ENCODE peak calls at places on chromosomes 12 and 14, in nine cellular contexts. T is cardiac muscle cell, E is H1, A is upper lobe of left lung, O is foreskin keratinocyte, Y is NT2/D1, M is GM06990, I is HL-60, V is uterus. N is an unnamed sample.

GRCh38 chr12:52251367-52252055 is 18.5 kb downstream of the KRT7 start:
- DNase-seq in T (no peak), E (no peak), A (no peak), O (no peak), Y (no peak), M (no peak), I (no peak), V (no peak), N (no peak)

GRCh38 chr12:122182887-122183587 is at the start of gene LRRC43:
- DNase-seq in T (peak; percentile 45), E (peak; percentile 86), A (peak; percentile 47), O (no peak), Y (no peak), M (peak; percentile 49), I (peak; percentile 50), V (no peak), N (peak; percentile 62)

GRCh38 chr14:33040548-33041140 is 102.0 kb downstream of the NPAS3 start:
- DNase-seq in T (no peak), E (no peak), A (no peak), O (no peak), Y (no peak), M (no peak), I (no peak), V (no peak), N (no peak)

GRCh38 chr14:105138551-105139111 is 29.9 kb downstream of the JAG2 start:
- DNase-seq in T (no peak), E (no peak), A (no peak), O (no peak), Y (no peak), M (no peak), I (no peak), V (no peak), N (no peak)

GRCh38 chr14:101823511-101824120 is 62.1 kb downstream of the PPP2R5C start:
- DNase-seq in T (peak; percentile 17), E (no peak), A (no peak), O (no peak), Y (no peak), M (peak; percentile 72), I (no peak), V (peak; percentile 75), N (no peak)

GRCh38 chr14:77026930-77027537 is 1.5 kb downstream of the IRF2BPL start:
- DNase-seq in T (peak; percentile 72), E (no peak), A (no peak), O (no peak), Y (no peak), M (peak; percentile 58), I (no peak), V (peak; percentile 39), N (peak; percentile 50)

GRCh38 chr12:78062781-78063180 is 232.1 kb downstream of the NAV3 start:
- DNase-seq in T (peak; percentile 83), E (no peak), A (no peak), O (peak; percentile 16), Y (no peak), M (no peak), I (no peak), V (peak; percentile 28), N (peak; percentile 43)

GRCh38 chr14:35306114-35306513 is 13.9 kb downstream of the PSMA6 start:
- DNase-seq in T (no peak), E (no peak), A (no peak), O (peak; percentile 78), Y (no peak), M (no peak), I (no peak), V (no peak), N (no peak)

GRCh38 chr12:93347054-93347786 is 30.5 kb upstream of the NUDT4 start:
- DNase-seq in T (no peak), E (no peak), A (no peak), O (no peak), Y (no peak), M (no peak), I (no peak), V (no peak), N (no peak)

GRCh38 chr14:102055181-102055901 is 31.5 kb downstream of the HSP90AA1 start:
- DNase-seq in T (peak; percentile 86), E (peak; percentile 61), A (no peak), O (peak; percentile 78), Y (no peak), M (no peak), I (no peak), V (no peak), N (no peak)

GRCh38 chr12:69102856-69103255 is 136.5 kb upstream of the CPSF6 start:
- DNase-seq in T (no peak), E (no peak), A (peak; percentile 46), O (no peak), Y (no peak), M (no peak), I (peak; percentile 85), V (no peak), N (no peak)

GRCh38 chr14:52876311-52876710 is 74.5 kb downstream of the FERMT2 start:
- DNase-seq in T (peak; percentile 70), E (no peak), A (no peak), O (no peak), Y (no peak), M (no peak), I (no peak), V (no peak), N (no peak)

GRCh38 chr12:13435535-13435934 is 239.0 kb downstream of the EMP1 start:
- DNase-seq in T (no peak), E (no peak), A (no peak), O (no peak), Y (peak; percentile 99), M (no peak), I (no peak), V (no peak), N (no peak)

GRCh38 chr14:55851301-55851700 is 266.9 kb upstream of the PELI2 start:
- DNase-seq in T (no peak), E (no peak), A (no peak), O (no peak), Y (no peak), M (no peak), I (no peak), V (no peak), N (no peak)

GRCh38 chr12:90327783-90328743 is 619.4 kb upstream of the ATP2B1 start:
- DNase-seq in T (no peak), E (no peak), A (no peak), O (no peak), Y (no peak), M (no peak), I (no peak), V (no peak), N (no peak)

GRCh38 chr12:3218150-3218845 is 141.1 kb downstream of the TSPAN9 start:
- DNase-seq in T (peak; percentile 89), E (no peak), A (peak; percentile 41), O (peak; percentile 63), Y (no peak), M (no peak), I (no peak), V (peak; percentile 93), N (peak; percentile 86)

GRCh38 chr14:33163109-33163508 is 224.4 kb downstream of the NPAS3 start:
- DNase-seq in T (no peak), E (no peak), A (no peak), O (no peak), Y (no peak), M (no peak), I (no peak), V (no peak), N (no peak)

GRCh38 chr14:55448146-55448614 is 7.8 kb upstream of the TBPL2 start:
- DNase-seq in T (peak; percentile 85), E (no peak), A (no peak), O (peak; percentile 99), Y (no peak), M (no peak), I (no peak), V (peak; percentile 43), N (no peak)

DNA sequence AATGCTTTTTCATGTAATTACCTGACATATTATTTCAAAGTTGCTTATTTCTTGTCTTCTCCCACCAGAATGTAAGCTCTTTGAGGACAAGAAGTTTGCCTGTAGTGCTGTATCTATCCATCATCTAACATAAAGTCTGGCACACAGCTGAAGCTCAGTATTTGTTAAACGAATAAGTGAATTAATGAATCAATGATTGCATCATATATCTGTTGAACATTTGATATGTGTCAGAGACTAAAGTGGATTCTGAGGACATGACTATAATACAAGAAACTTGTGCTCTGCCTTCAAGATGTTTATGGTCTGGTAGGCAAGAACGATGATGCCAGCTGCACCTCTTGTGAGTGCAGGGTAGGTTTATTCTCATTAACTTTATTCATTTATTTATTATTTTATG is 115.4 kb upstream of the SCAF11 start:
- DNase-seq in T (no peak), E (no peak), A (no peak), O (no peak), Y (no peak), M (no peak), I (no peak), V (no peak), N (no peak)
- H3K27me3 ChIP-seq in T (no peaks in the 10 kb centered on the region), E (no peaks in the 10 kb centered on the region), A (no peaks in the 10 kb centered on the region), O (no peaks in the 10 kb centered on the region), Y (no peaks in the 10 kb centered on the region), M (no peaks in the 10 kb centered on the region), I (no peaks in the 10 kb centered on the region), V (no peaks in the 10 kb centered on the region), N (no peaks in the 10 kb centered on the region)

DNA sequence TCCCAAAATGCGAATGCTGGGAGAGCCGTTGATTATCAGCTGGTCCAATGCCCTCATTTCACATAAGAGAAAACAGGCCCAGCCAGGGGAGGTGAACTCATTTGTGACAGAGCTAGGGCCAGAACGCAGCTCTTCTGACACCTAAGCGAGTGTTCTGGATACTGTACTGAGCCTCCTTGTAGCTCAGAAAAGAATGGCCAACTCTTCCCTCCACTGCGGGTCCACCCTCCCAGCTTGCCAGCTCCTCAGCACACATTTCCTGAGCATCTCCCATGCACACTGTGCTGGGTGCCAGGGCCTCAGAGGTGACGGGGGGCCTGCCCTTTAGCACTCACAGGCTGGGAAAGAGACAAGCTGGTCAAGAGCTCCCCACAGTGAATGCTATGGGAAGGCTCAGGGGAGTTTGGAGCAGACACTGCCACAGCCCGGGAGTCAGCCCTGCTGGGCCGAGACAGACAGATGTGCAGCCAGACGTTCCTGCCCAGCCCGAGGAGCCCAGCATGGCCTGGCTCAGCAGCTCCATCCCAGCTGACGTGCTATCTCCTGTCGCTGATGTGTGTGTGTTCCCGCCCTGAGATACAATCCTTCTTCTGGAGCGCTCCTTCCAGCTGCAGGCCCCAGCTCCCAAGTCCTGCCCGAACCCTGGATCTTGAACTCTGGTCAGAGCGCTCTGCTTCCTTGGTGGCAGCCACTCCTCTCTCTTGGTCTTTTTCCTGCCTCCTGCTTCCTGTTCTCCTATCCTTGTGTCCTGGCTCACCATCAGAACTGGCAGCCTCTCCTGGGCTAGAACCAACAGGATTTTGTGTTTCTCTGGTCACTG is 3.6 kb downstream of the CMTM5 start:
- DNase-seq in T (no peak), E (no peak), A (no peak), O (no peak), Y (no peak), M (no peak), I (no peak), V (no peak), N (no peak)
- H3K27me3 ChIP-seq in T (no peaks in the 10 kb centered on the region), E (peaks cover 3% of the 10 kb centered on the region), A (no peaks in the 10 kb centered on the region), O (peaks cover 8% of the 10 kb centered on the region), Y (peaks cover 16% of the 10 kb centered on the region), M (no peaks in the 10 kb centered on the region), I (no peaks in the 10 kb centered on the region), V (no peaks in the 10 kb centered on the region), N (no peaks in the 10 kb centered on the region)

GRCh38 chr12:125443316-125443715 is 378.1 kb downstream of the AACS start:
- DNase-seq in T (no peak), E (no peak), A (no peak), O (no peak), Y (no peak), M (no peak), I (no peak), V (no peak), N (no peak)
- H3K27me3 ChIP-seq in T (no peaks in the 10 kb centered on the region), E (no peaks in the 10 kb centered on the region), A (no peaks in the 10 kb centered on the region), O (no peaks in the 10 kb centered on the region), Y (no peaks in the 10 kb centered on the region), M (no peaks in the 10 kb centered on the region), I (no peaks in the 10 kb centered on the region), V (no peaks in the 10 kb centered on the region), N (no peaks in the 10 kb centered on the region)

GRCh38 chr12:49091836-49092085 is 2.8 kb downstream of the DHH start:
- DNase-seq in T (no peak), E (no peak), A (no peak), O (no peak), Y (no peak), M (no peak), I (no peak), V (no peak), N (no peak)
- H3K27me3 ChIP-seq in T (peaks cover 90% of the 10 kb centered on the region), E (peaks cover 80% of the 10 kb centered on the region), A (peaks cover 53% of the 10 kb centered on the region), O (peaks cover 77% of the 10 kb centered on the region), Y (peaks cover 72% of the 10 kb centered on the region), M (peaks cover 1% of the 10 kb centered on the region), I (peaks cover 50% of the 10 kb centered on the region), V (no peaks in the 10 kb centered on the region), N (peaks cover 3% of the 10 kb centered on the region)